ENCODE peak calls at places on chromosomes 6 and 20, in four cellular contexts. M is GM12878, U is HepG2, L is K562. J is an unnamed sample.

GRCh38 chr6:11734861-11735652 is 43.5 kb downstream of the ADTRP start:
- DNase-seq in M (no peak), L (no peak), U (no peak), J (no peak)

GRCh38 chr20:63049561-63050221 is 42.9 kb upstream of the BHLHE23 start:
- DNase-seq in M (no peak), L (no peak), U (no peak), J (no peak)

GRCh38 chr6:135334169-135334568 is 153.1 kb downstream of the MYB start:
- DNase-seq in L (no peak), M (no peak), U (no peak), J (no peak)

GRCh38 chr20:41009960-41010359 is 18.7 kb upstream of the TOP1 start:
- DNase-seq in M (no peak), L (no peak), U (peak), J (no peak)

GRCh38 chr20:54848984-54849538 is 373.7 kb downstream of the DOK5 start:
- DNase-seq in U (no peak), L (no peak), M (no peak), J (no peak)

GRCh38 chr20:56391596-56392281 is at the start of gene AURKA:
- DNase-seq in U (peak), M (no peak), L (no peak), J (peak)

GRCh38 chr6:164396071-164397047 is 913.0 kb downstream of the C6orf118 start:
- DNase-seq in L (no peak), M (no peak), U (no peak), J (no peak)

GRCh38 chr6:161890959-161891358 is 617.1 kb upstream of the AGPAT4 start:
- DNase-seq in M (no peak), U (no peak), L (no peak), J (peak)

GRCh38 chr6:33118525-33119123 is 42.8 kb downstream of the HLA-DPB1 start:
- DNase-seq in L (peak), M (no peak), U (peak), J (peak)

GRCh38 chr20:63461364-63461763 is 11.1 kb downstream of the KCNQ2 start:
- DNase-seq in L (peak), U (no peak), M (no peak), J (peak)

GRCh38 chr6:80523531-80523970 is 417.1 kb downstream of the BCKDHB start:
- DNase-seq in L (no peak), U (no peak), M (no peak), J (peak)

GRCh38 chr20:10731190-10731955 is 57.6 kb upstream of the JAG1 start:
- DNase-seq in U (no peak), M (no peak), L (no peak), J (no peak)
- TF ChIP-seq TARDBP in U (no peak), M (no peak), L (no peak), J (no peak)

DNA sequence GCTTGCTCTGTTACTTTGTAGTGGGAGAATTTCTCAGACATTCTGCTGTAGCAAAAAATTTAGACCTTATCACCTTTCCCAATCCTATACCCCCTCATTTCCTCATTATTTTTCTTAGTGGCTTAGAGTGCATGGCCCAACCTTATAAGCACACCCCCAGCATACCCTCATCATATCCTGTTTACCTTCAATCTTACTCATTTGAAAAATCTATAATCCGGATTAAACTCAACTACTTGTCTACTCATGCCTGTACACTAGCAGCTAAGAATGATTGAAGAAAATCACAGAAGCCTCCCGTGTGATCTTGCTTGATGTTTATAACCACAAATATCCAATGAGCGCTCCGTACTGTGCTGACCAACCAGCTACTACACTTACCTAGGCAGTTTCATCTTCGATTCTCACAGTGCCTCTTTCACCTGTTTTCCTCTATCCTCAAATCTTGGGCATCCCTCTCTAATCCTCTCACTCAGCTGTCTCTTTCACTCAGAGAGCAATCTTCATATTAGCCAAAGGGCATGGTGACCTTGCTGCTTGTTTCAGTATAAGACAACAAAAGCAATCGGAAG is 36.6 kb downstream of the AIG1 start:
- DNase-seq in L (no peak), M (no peak), U (no peak), J (no peak)
- TF ChIP-seq TARDBP in L (no peak), M (no peak), U (no peak), J (no peak)

DNA sequence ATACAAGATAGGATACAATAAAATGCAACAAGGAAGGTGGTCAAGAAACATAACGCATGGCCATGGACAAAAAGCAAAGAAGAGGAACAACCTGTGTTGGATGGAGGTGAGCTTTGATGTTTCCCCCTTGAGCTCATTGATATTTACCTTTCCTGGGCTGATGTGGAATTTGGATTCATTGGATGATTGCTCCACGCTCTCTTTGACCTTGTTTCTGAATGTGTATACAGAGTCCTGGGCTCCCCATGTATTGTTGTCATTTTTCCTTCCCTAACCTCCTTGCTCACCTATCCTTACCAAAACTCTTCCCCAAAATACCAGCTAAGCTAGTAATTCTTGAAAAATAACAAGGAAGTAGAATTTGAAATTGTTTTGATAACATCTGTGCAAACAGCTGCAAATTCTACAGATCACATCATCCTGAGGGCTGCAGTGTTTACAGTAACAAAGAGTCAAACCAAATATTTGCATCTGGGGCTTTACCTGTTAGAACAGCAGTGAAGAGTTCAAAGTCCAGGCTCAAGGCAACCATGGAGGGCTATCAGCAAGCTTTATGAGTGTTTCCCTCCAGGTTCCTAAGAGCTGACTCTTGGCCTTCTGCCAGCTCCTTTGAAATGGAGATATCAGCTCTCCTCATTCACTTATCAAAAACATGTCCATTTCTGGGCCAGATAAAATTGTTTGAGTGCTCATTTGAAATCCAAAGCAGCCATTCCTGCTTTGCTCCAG is 214.3 kb upstream of the MARCKS start:
- DNase-seq in M (no peak), U (peak), L (peak), J (peak)
- TF ChIP-seq TARDBP in M (no peak), U (peak), L (no peak), J (no peak)

DNA sequence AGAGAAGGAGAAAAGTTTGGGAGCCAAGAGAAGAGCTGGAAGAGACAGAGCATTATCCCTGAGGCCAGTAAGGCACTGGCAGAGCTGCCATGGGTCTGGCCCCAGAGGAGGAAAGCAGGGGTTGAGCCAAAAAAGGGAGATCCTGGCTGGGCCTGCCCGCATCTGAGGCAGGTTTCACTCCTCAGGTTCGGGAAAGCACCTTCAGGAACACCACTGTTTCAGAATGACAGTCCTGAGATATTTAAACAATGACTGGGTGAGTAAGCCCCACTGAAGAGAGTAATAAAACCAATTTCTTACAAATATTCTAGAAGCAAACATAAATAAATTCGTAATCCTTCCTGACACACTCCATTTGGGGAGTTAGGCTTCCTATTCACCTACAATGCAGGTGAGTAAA is 152.2 kb downstream of the BACH2 start:
- DNase-seq in M (no peak), U (no peak), L (no peak), J (no peak)
- TF ChIP-seq TARDBP in M (no peak), U (no peak), L (no peak), J (no peak)